ENCODE peak calls at places on chromosomes 13 and 19, in seven cellular contexts. L is heart right ventricle, K is tibial artery, S is upper lobe of right lung, I is HepG2, W is left lung, V is esophagus squamous epithelium. H is an unnamed sample.

GRCh38 chr19:3636506-3636905 is 9.9 kb upstream of the CACTIN start:
- DNase-seq in L (no peak), K (no peak), S (no peak), I (no peak), W (no peak), V (no peak), H (no peak)

GRCh38 chr19:588093-588742 is 1.5 kb upstream of the HCN2 start:
- DNase-seq in L (peak; percentile 69), K (no peak), S (peak; percentile 83), I (peak; percentile 57), W (peak; percentile 80), V (no peak), H (peak; percentile 95)

GRCh38 chr13:80529734-80530133 is 188.8 kb upstream of the SPRY2 start:
- DNase-seq in L (no peak), K (no peak), S (no peak), I (no peak), W (no peak), V (no peak), H (no peak)

GRCh38 chr13:26468203-26468602 is 89.3 kb upstream of the WASF3 start:
- DNase-seq in L (no peak), K (no peak), S (no peak), I (no peak), W (no peak), V (no peak), H (no peak)

GRCh38 chr13:54884645-54885044 is 1856.0 kb downstream of the OLFM4 start:
- DNase-seq in L (no peak), K (no peak), S (no peak), I (no peak), W (no peak), V (no peak), H (no peak)

GRCh38 chr19:11264452-11265176 is 2.3 kb upstream of the DOCK6 start:
- DNase-seq in L (peak; percentile 76), K (no peak), S (peak; percentile 93), I (peak; percentile 31), W (peak; percentile 89), V (no peak), H (no peak)

GRCh38 chr13:50596776-50597203 is 246.7 kb downstream of the DLEU7 start:
- DNase-seq in L (no peak), K (no peak), S (no peak), I (peak; percentile 60), W (no peak), V (no peak), H (no peak)

GRCh38 chr19:37691881-37692504 is 27.6 kb downstream of the ZNF607 start:
- DNase-seq in L (peak; percentile 85), K (peak; percentile 86), S (peak; percentile 90), I (peak; percentile 87), W (peak; percentile 91), V (peak; percentile 31), H (no peak)

GRCh38 chr13:105196052-105196451 is 1339.4 kb downstream of the EFNB2 start:
- DNase-seq in L (no peak), K (no peak), S (no peak), I (no peak), W (no peak), V (no peak), H (peak; percentile 74)

GRCh38 chr19:17076539-17076919 is 952 bp downstream of the MYO9B start:
- DNase-seq in L (no peak), K (no peak), S (no peak), I (no peak), W (peak; percentile 62), V (no peak), H (no peak)

GRCh38 chr19:16876904-16877361 is 11.9 kb upstream of the F2RL3 start:
- DNase-seq in L (no peak), K (no peak), S (no peak), I (no peak), W (peak; percentile 67), V (no peak), H (no peak)

GRCh38 chr19:48627865-48628314 is 8.6 kb downstream of the SPHK2 start:
- DNase-seq in L (no peak), K (no peak), S (peak; percentile 64), I (no peak), W (no peak), V (no peak), H (no peak)

GRCh38 chr13:106649495-106649894 is 81.6 kb upstream of the ARGLU1 start:
- DNase-seq in L (no peak), K (no peak), S (no peak), I (no peak), W (no peak), V (no peak), H (peak; percentile 73)

GRCh38 chr13:26998265-26998664 is 173.3 kb downstream of the USP12 start:
- DNase-seq in L (no peak), K (no peak), S (no peak), I (no peak), W (no peak), V (no peak), H (no peak)

GRCh38 chr13:32378012-32378411 is 49.9 kb downstream of the N4BP2L1 start:
- DNase-seq in L (no peak), K (no peak), S (no peak), I (no peak), W (no peak), V (no peak), H (no peak)

GRCh38 chr19:49758292-49758691 is 4.8 kb downstream of the TSKS start:
- DNase-seq in L (no peak), K (no peak), S (no peak), I (no peak), W (no peak), V (no peak), H (peak; percentile 27)

GRCh38 chr13:48567521-48568331 is 34.8 kb upstream of the RCBTB2 start:
- DNase-seq in L (peak; percentile 41), K (no peak), S (no peak), I (peak; percentile 70), W (no peak), V (no peak), H (no peak)

GRCh38 chr19:31349160-31349881 is at the start of gene TSHZ3:
- DNase-seq in L (peak; percentile 86), K (peak; percentile 90), S (peak; percentile 84), I (no peak), W (peak; percentile 92), V (no peak), H (peak; percentile 92)

GRCh38 chr13:98549006-98549727 is 27.7 kb downstream of the STK24 start:
- DNase-seq in L (no peak), K (peak; percentile 40), S (no peak), I (peak; percentile 28), W (no peak), V (no peak), H (no peak)

GRCh38 chr19:33264881-33265445 is 37.4 kb downstream of the CEBPA start:
- DNase-seq in L (no peak), K (no peak), S (no peak), I (no peak), W (peak; percentile 54), V (no peak), H (no peak)

GRCh38 chr19:39599116-39599515 is 3.2 kb upstream of the LGALS13 start:
- DNase-seq in L (peak; percentile 13), K (no peak), S (no peak), I (peak; percentile 30), W (no peak), V (no peak), H (no peak)

GRCh38 chr13:97385854-97386253 is 48.1 kb upstream of the RAP2A start:
- DNase-seq in L (no peak), K (no peak), S (no peak), I (no peak), W (no peak), V (no peak), H (no peak)

GRCh38 chr13:63041640-63042414 is 1626.2 kb upstream of the PCDH20 start:
- DNase-seq in L (no peak), K (no peak), S (no peak), I (no peak), W (no peak), V (no peak), H (no peak)

GRCh38 chr13:95623141-95623540 is 21.4 kb downstream of the DZIP1 start:
- DNase-seq in L (no peak), K (no peak), S (no peak), I (no peak), W (no peak), V (no peak), H (no peak)
- H3K9me3 ChIP-seq in L (no peaks in the 10 kb centered on the region), K (no peaks in the 10 kb centered on the region), S (no peaks in the 10 kb centered on the region), I (peaks cover 4% of the 10 kb centered on the region), W (peaks cover 5% of the 10 kb centered on the region), V (no peaks in the 10 kb centered on the region), H (no peaks in the 10 kb centered on the region)

DNA sequence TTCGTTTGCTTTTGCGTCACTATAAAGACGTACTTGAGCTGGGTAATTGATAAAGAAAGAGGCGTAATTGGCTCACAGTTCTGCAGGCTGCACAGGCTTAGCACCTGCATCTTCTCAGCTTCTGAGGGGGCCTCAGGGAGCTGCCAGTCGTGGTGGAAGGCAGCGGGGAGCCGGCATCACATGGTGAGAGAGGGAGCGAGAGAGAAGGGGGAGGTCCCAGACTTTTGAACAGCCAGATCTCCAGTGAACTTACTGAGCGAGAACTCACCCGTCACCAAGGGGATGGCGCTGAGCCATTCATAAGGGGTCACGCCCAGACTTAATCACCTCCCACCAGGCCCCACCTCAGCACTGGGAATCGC is 58.7 kb upstream of the F7 start:
- DNase-seq in L (no peak), K (no peak), S (no peak), I (no peak), W (peak; percentile 39), V (no peak), H (no peak)
- H3K27me3 ChIP-seq in L (peaks cover 5% of the 10 kb centered on the region), K (no peaks in the 10 kb centered on the region), S (no peaks in the 10 kb centered on the region), I (no peaks in the 10 kb centered on the region), W (no peaks in the 10 kb centered on the region), V (no peaks in the 10 kb centered on the region), H (peaks cover 3% of the 10 kb centered on the region)

DNA sequence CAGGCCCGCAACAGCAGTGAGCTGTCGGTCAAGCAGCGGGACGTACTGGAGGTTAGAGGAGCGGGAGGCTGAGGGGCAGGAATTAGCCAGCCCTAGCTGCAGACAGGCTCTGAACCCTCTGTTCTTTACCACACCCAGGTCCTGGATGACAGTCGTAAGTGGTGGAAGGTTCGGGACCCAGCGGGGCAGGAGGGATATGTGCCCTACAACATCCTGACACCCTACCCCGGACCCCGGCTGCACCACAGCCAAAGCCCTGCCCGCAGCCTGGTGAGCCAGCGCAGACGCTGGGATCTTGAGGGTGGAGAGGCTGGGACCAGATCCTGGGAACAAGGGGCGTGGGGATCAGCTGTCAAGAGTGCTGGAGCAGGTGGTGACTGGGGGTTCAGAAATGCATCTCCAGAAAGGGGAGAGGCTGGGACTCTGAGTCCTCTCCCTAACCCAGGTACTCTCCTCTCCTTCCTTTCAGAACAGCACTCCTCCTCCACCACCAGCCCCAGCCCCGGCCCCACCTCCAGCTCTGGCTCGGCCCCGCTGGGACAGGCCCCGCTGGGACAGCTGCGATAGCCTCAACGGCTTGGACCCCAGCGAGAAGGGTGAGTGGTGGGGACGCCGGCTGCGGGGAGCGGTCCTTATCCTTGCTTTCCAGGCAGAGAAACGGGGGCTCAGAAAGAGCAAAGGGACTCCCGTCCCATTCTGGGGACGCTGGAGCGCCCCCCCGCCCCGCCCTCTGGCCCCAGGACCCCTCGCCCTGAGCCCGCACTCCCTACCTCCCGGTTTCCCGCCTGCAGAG is 10.4 kb downstream of the EPS8L1 start:
- DNase-seq in L (no peak), K (no peak), S (no peak), I (no peak), W (no peak), V (no peak), H (no peak)
- H3K4me3 ChIP-seq in L (peak overlapping the region; percentile 52), K (peak overlapping the region; percentile 57), S (peak overlapping the region; percentile 51), I (no peak overlapping the region), W (peak overlapping the region; percentile 35), V (peak overlapping the region; percentile 51), H (peak overlapping the region; percentile 41)

DNA sequence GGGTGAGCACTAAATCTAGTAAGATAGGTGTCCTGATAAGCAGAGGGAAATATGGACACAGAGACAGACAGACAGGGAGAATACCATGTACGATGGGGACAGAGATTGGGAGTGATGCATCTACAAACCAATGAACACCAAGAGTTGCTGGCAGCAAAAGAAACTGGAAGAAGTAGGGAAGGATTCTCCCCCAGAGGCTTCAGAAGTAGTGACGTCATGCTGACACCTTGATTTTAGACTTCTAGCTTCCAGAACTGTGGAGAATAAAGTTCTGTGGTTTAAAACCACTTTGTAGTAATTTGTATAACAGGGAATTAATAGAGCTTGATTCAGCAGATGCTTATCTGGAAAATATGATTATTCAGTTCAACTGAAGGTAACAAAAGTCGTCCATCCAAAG is 66.1 kb downstream of the SLC10A2 start:
- DNase-seq in L (no peak), K (no peak), S (no peak), I (no peak), W (no peak), V (no peak), H (no peak)
- H3K9me3 ChIP-seq in L (peaks cover 5% of the 10 kb centered on the region), K (no peaks in the 10 kb centered on the region), S (no peaks in the 10 kb centered on the region), I (peaks cover 5% of the 10 kb centered on the region), W (peaks cover 6% of the 10 kb centered on the region), V (peaks cover 5% of the 10 kb centered on the region), H (no peaks in the 10 kb centered on the region)